ENCODE peak calls at places on chromosome 7, in nine cellular contexts. One of them, this sample, is unnamed.

GRCh38 chr7:110522061-110522750 is 568.7 kb upstream of the LRRN3 start:
- DNase-seq in B cell: no peak
- DNase-seq in OCI-LY7: no peak
- DNase-seq in PC-3: no peak
- DNase-seq in heart left ventricle: no peak
- DNase-seq in cardiac muscle cell: no peak
- DNase-seq in WTC11: no peak
- DNase-seq in lung: no peak
- DNase-seq in AG04450: no peak
- DNase-seq in this sample: no peak

GRCh38 chr7:116843373-116843772 is 19.0 kb upstream of the CAPZA2 start:
- DNase-seq in B cell: peak
- DNase-seq in OCI-LY7: no peak
- DNase-seq in PC-3: no peak
- DNase-seq in heart left ventricle: no peak
- DNase-seq in cardiac muscle cell: no peak
- DNase-seq in WTC11: no peak
- DNase-seq in lung: peak
- DNase-seq in AG04450: no peak
- DNase-seq in this sample: no peak

GRCh38 chr7:90111-91063 is 102.0 kb upstream of the FAM20C start:
- DNase-seq in B cell: no peak
- DNase-seq in OCI-LY7: no peak
- DNase-seq in PC-3: peak
- DNase-seq in heart left ventricle: no peak
- DNase-seq in cardiac muscle cell: peak
- DNase-seq in WTC11: no peak
- DNase-seq in lung: peak
- DNase-seq in AG04450: no peak
- DNase-seq in this sample: no peak

GRCh38 chr7:46494026-46494425 is 573.0 kb upstream of the IGFBP3 start:
- DNase-seq in B cell: no peak
- DNase-seq in OCI-LY7: no peak
- DNase-seq in PC-3: peak
- DNase-seq in heart left ventricle: no peak
- DNase-seq in cardiac muscle cell: peak
- DNase-seq in WTC11: no peak
- DNase-seq in lung: no peak
- DNase-seq in AG04450: peak
- DNase-seq in this sample: no peak

GRCh38 chr7:157125376-157126223 is 13.1 kb upstream of the UBE3C start:
- DNase-seq in B cell: no peak
- DNase-seq in OCI-LY7: no peak
- DNase-seq in PC-3: no peak
- DNase-seq in heart left ventricle: no peak
- DNase-seq in cardiac muscle cell: no peak
- DNase-seq in WTC11: no peak
- DNase-seq in lung: no peak
- DNase-seq in AG04450: no peak
- DNase-seq in this sample: no peak

GRCh38 chr7:32088336-32088975 is 18.2 kb upstream of the PDE1C start:
- DNase-seq in B cell: no peak
- DNase-seq in OCI-LY7: no peak
- DNase-seq in PC-3: peak
- DNase-seq in heart left ventricle: no peak
- DNase-seq in cardiac muscle cell: no peak
- DNase-seq in WTC11: no peak
- DNase-seq in lung: no peak
- DNase-seq in AG04450: no peak
- DNase-seq in this sample: no peak

GRCh38 chr7:113636727-113637421 is 281.9 kb downstream of the PPP1R3A start:
- DNase-seq in B cell: no peak
- DNase-seq in OCI-LY7: no peak
- DNase-seq in PC-3: peak
- DNase-seq in heart left ventricle: no peak
- DNase-seq in cardiac muscle cell: no peak
- DNase-seq in WTC11: no peak
- DNase-seq in lung: no peak
- DNase-seq in AG04450: peak
- DNase-seq in this sample: no peak

GRCh38 chr7:39950473-39951155 is 558 bp downstream of the CDK13 start:
- DNase-seq in B cell: peak
- DNase-seq in OCI-LY7: peak
- DNase-seq in PC-3: peak
- DNase-seq in heart left ventricle: peak
- DNase-seq in cardiac muscle cell: peak
- DNase-seq in WTC11: peak
- DNase-seq in lung: peak
- DNase-seq in AG04450: no peak
- DNase-seq in this sample: peak

GRCh38 chr7:154409703-154410311 is 357.6 kb downstream of the DPP6 start:
- DNase-seq in B cell: no peak
- DNase-seq in OCI-LY7: peak
- DNase-seq in PC-3: peak
- DNase-seq in heart left ventricle: no peak
- DNase-seq in cardiac muscle cell: peak
- DNase-seq in WTC11: no peak
- DNase-seq in lung: no peak
- DNase-seq in AG04450: no peak
- DNase-seq in this sample: peak

GRCh38 chr7:30896041-30896440 is 15.6 kb upstream of the AQP1 start:
- DNase-seq in B cell: no peak
- DNase-seq in OCI-LY7: no peak
- DNase-seq in PC-3: no peak
- DNase-seq in heart left ventricle: no peak
- DNase-seq in cardiac muscle cell: peak
- DNase-seq in WTC11: no peak
- DNase-seq in lung: peak
- DNase-seq in AG04450: no peak
- DNase-seq in this sample: no peak

GRCh38 chr7:91325731-91326130 is 61.5 kb downstream of the FZD1 start:
- DNase-seq in B cell: no peak
- DNase-seq in OCI-LY7: no peak
- DNase-seq in PC-3: no peak
- DNase-seq in heart left ventricle: no peak
- DNase-seq in cardiac muscle cell: peak
- DNase-seq in WTC11: no peak
- DNase-seq in lung: no peak
- DNase-seq in AG04450: no peak
- DNase-seq in this sample: no peak

GRCh38 chr7:44103941-44104879 is at the start of gene AEBP1:
- DNase-seq in B cell: peak
- DNase-seq in OCI-LY7: peak
- DNase-seq in PC-3: no peak
- DNase-seq in heart left ventricle: peak
- DNase-seq in cardiac muscle cell: peak
- DNase-seq in WTC11: peak
- DNase-seq in lung: no peak
- DNase-seq in AG04450: no peak
- DNase-seq in this sample: peak

GRCh38 chr7:7136423-7136822 is 45.9 kb upstream of the C1GALT1 start:
- DNase-seq in B cell: no peak
- DNase-seq in OCI-LY7: no peak
- DNase-seq in PC-3: no peak
- DNase-seq in heart left ventricle: no peak
- DNase-seq in cardiac muscle cell: peak
- DNase-seq in WTC11: no peak
- DNase-seq in lung: no peak
- DNase-seq in AG04450: no peak
- DNase-seq in this sample: no peak

GRCh38 chr7:28123752-28124151 is 56.8 kb downstream of the JAZF1 start:
- DNase-seq in B cell: no peak
- DNase-seq in OCI-LY7: no peak
- DNase-seq in PC-3: no peak
- DNase-seq in heart left ventricle: no peak
- DNase-seq in cardiac muscle cell: no peak
- DNase-seq in WTC11: no peak
- DNase-seq in lung: no peak
- DNase-seq in AG04450: no peak
- DNase-seq in this sample: no peak

GRCh38 chr7:44289341-44290249 is 35.8 kb downstream of the CAMK2B start:
- DNase-seq in B cell: no peak
- DNase-seq in OCI-LY7: no peak
- DNase-seq in PC-3: no peak
- DNase-seq in heart left ventricle: peak
- DNase-seq in cardiac muscle cell: peak
- DNase-seq in WTC11: peak
- DNase-seq in lung: no peak
- DNase-seq in AG04450: no peak
- DNase-seq in this sample: peak

GRCh38 chr7:30469303-30469702 is 9.3 kb downstream of the NOD1 start:
- DNase-seq in B cell: no peak
- DNase-seq in OCI-LY7: no peak
- DNase-seq in PC-3: no peak
- DNase-seq in heart left ventricle: peak
- DNase-seq in cardiac muscle cell: peak
- DNase-seq in WTC11: peak
- DNase-seq in lung: peak
- DNase-seq in AG04450: peak
- DNase-seq in this sample: peak

GRCh38 chr7:4790516-4790991 is 15.1 kb downstream of the AP5Z1 start:
- DNase-seq in B cell: no peak
- DNase-seq in OCI-LY7: no peak
- DNase-seq in PC-3: no peak
- DNase-seq in heart left ventricle: no peak
- DNase-seq in cardiac muscle cell: no peak
- DNase-seq in WTC11: no peak
- DNase-seq in lung: no peak
- DNase-seq in AG04450: no peak
- DNase-seq in this sample: no peak

GRCh38 chr7:4790078-4790465 is 14.6 kb downstream of the AP5Z1 start:
- DNase-seq in B cell: no peak
- DNase-seq in OCI-LY7: no peak
- DNase-seq in PC-3: no peak
- DNase-seq in heart left ventricle: no peak
- DNase-seq in cardiac muscle cell: no peak
- DNase-seq in WTC11: no peak
- DNase-seq in lung: no peak
- DNase-seq in AG04450: no peak
- DNase-seq in this sample: no peak

GRCh38 chr7:4791101-4791737 is 15.8 kb downstream of the AP5Z1 start:
- DNase-seq in B cell: no peak
- DNase-seq in OCI-LY7: no peak
- DNase-seq in PC-3: no peak
- DNase-seq in heart left ventricle: peak
- DNase-seq in cardiac muscle cell: no peak
- DNase-seq in WTC11: no peak
- DNase-seq in lung: no peak
- DNase-seq in AG04450: no peak
- DNase-seq in this sample: no peak

GRCh38 chr7:4792537-4793126 is 17.2 kb downstream of the AP5Z1 start:
- DNase-seq in B cell: peak
- DNase-seq in OCI-LY7: no peak
- DNase-seq in PC-3: no peak
- DNase-seq in heart left ventricle: no peak
- DNase-seq in cardiac muscle cell: peak
- DNase-seq in WTC11: no peak
- DNase-seq in lung: no peak
- DNase-seq in AG04450: no peak
- DNase-seq in this sample: peak

DNA sequence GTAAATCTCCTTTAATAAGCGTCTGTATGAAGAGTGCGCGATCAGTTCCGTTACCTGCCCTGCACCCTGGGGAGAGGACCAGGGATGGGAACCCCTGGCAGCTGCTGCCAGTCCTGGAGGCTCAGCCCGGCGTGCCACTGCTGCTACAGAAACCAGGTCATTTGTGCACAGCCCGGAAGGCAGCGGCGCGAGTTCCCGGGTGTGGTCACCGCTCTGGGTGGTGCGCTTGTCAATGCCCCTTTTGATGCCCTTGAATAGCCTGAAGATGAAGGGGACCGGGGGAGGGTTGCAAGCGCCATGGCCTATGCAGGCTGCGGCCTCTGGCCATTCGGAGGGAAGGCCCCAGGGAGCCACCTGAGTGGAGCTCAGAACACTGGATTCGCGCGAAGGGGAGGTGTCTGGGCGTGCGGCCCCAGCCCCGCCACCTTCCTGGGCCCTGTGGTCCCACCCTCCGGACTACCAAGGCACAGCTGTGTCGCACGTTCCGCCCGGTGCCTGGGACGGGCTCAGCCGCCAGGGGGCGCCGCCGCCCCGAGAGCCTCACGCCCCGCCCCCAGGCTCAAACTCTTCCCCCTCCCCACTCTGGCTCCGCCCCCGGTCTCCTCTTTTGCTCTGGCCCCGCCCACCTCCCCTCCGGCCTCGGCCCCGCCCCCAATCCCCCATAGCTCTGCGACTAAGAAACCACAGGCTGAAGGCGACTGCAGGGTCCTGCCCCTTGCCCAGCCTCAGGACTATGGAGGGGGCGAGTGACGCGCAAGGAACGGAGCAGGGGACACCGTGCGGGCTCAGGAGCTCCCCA is 16.5 kb downstream of the AP5Z1 start:
- DNase-seq in B cell: peak
- DNase-seq in OCI-LY7: peak
- DNase-seq in PC-3: no peak
- DNase-seq in heart left ventricle: peak
- DNase-seq in cardiac muscle cell: peak
- DNase-seq in WTC11: peak
- DNase-seq in lung: peak
- DNase-seq in AG04450: no peak
- DNase-seq in this sample: peak
- TF ChIP-seq CTCF in B cell: peak
- TF ChIP-seq CTCF in OCI-LY7: peak
- TF ChIP-seq CTCF in PC-3: peak
- TF ChIP-seq CTCF in heart left ventricle: peak
- TF ChIP-seq CTCF in cardiac muscle cell: peak
- TF ChIP-seq CTCF in WTC11: peak
- TF ChIP-seq CTCF in lung: peak
- TF ChIP-seq CTCF in AG04450: peak
- TF ChIP-seq CTCF in this sample: peak

GRCh38 chr7:129213828-129214227 is 11.0 kb upstream of the AHCYL2 start:
- DNase-seq in B cell: no peak
- DNase-seq in OCI-LY7: peak
- DNase-seq in PC-3: peak
- DNase-seq in heart left ventricle: no peak
- DNase-seq in cardiac muscle cell: no peak
- DNase-seq in WTC11: peak
- DNase-seq in lung: no peak
- DNase-seq in AG04450: no peak
- DNase-seq in this sample: no peak
- TF ChIP-seq CTCF in B cell: no peak
- TF ChIP-seq CTCF in OCI-LY7: peak
- TF ChIP-seq CTCF in PC-3: peak
- TF ChIP-seq CTCF in heart left ventricle: no peak
- TF ChIP-seq CTCF in cardiac muscle cell: no peak
- TF ChIP-seq CTCF in WTC11: no peak
- TF ChIP-seq CTCF in lung: no peak
- TF ChIP-seq CTCF in AG04450: no peak
- TF ChIP-seq CTCF in this sample: no peak

GRCh38 chr7:95027181-95027872 is 119.9 kb downstream of the PPP1R9A start:
- DNase-seq in B cell: no peak
- DNase-seq in OCI-LY7: no peak
- DNase-seq in PC-3: no peak
- DNase-seq in heart left ventricle: no peak
- DNase-seq in cardiac muscle cell: no peak
- DNase-seq in WTC11: no peak
- DNase-seq in lung: no peak
- DNase-seq in AG04450: no peak
- DNase-seq in this sample: no peak
- TF ChIP-seq CTCF in B cell: no peak
- TF ChIP-seq CTCF in OCI-LY7: no peak
- TF ChIP-seq CTCF in PC-3: no peak
- TF ChIP-seq CTCF in heart left ventricle: no peak
- TF ChIP-seq CTCF in cardiac muscle cell: no peak
- TF ChIP-seq CTCF in WTC11: no peak
- TF ChIP-seq CTCF in lung: no peak
- TF ChIP-seq CTCF in AG04450: no peak
- TF ChIP-seq CTCF in this sample: no peak

GRCh38 chr7:127066974-127067373 is 185.8 kb downstream of the GRM8 start:
- DNase-seq in B cell: no peak
- DNase-seq in OCI-LY7: no peak
- DNase-seq in PC-3: no peak
- DNase-seq in heart left ventricle: no peak
- DNase-seq in cardiac muscle cell: no peak
- DNase-seq in WTC11: peak
- DNase-seq in lung: no peak
- DNase-seq in AG04450: no peak
- DNase-seq in this sample: no peak
- TF ChIP-seq CTCF in B cell: no peak
- TF ChIP-seq CTCF in OCI-LY7: peak
- TF ChIP-seq CTCF in PC-3: no peak
- TF ChIP-seq CTCF in heart left ventricle: no peak
- TF ChIP-seq CTCF in cardiac muscle cell: no peak
- TF ChIP-seq CTCF in WTC11: peak
- TF ChIP-seq CTCF in lung: no peak
- TF ChIP-seq CTCF in AG04450: no peak
- TF ChIP-seq CTCF in this sample: peak

This sample was measured in nephron progenitor cell.